ENCODE peak calls at places on chromosomes 7 and 10, in six cellular contexts. J is body of pancreas; A is stimulated activated CD8-positive, alpha-beta memory T cell treated with anti-CD3 and anti-CD28 coated beads, Interleukin-7, amount 100 ng/mL, for 1 hour; X is CD8-positive, alpha-beta memory T cell; U is 8988T; N is Calu3. Y is an unnamed sample.

GRCh38 chr10:35797187-35797586 is 155.1 kb upstream of the FZD8 start:
- DNase-seq in A (no peak), J (no peak), X (no peak), U (no peak), N (no peak), Y (peak)

GRCh38 chr10:85612378-85612775 is 754.2 kb downstream of the GRID1 start:
- DNase-seq in U (no peak), N (no peak), A (no peak), J (no peak), X (peak), Y (no peak)

GRCh38 chr7:132453825-132454224 is 122.4 kb downstream of the PLXNA4 start:
- DNase-seq in U (no peak), N (no peak), J (no peak), A (no peak), X (no peak), Y (no peak)

GRCh38 chr7:39458346-39458745 is 107.9 kb upstream of the YAE1 start:
- DNase-seq in X (no peak), J (no peak), A (no peak), N (no peak), U (no peak), Y (no peak)

GRCh38 chr10:75295901-75296441 is 60.2 kb upstream of the COMTD1 start:
- DNase-seq in N (no peak), U (no peak), X (no peak), A (no peak), J (peak), Y (peak)

GRCh38 chr7:64997927-64998391 is 7.1 kb upstream of the ZNF117 start:
- DNase-seq in J (peak), X (no peak), U (no peak), N (peak), A (no peak), Y (peak)

GRCh38 chr7:18700147-18700546 is 204.6 kb downstream of the HDAC9 start:
- DNase-seq in A (no peak), N (peak), X (no peak), J (no peak), U (no peak), Y (no peak)

GRCh38 chr7:103657474-103657894 is 211.5 kb upstream of the SLC26A5 start:
- DNase-seq in J (no peak), X (no peak), A (no peak), U (no peak), N (no peak), Y (no peak)

GRCh38 chr10:84184517-84184916 is 9.8 kb upstream of the CDHR1 start:
- DNase-seq in J (no peak), U (no peak), X (no peak), N (no peak), A (no peak), Y (no peak)

GRCh38 chr10:106540606-106541005 is 623.9 kb downstream of the SORCS1 start:
- DNase-seq in U (no peak), J (no peak), A (no peak), X (no peak), N (no peak), Y (peak)